ENCODE peak calls at places on chromosome 19, in eight cellular contexts. One of them, this sample, is unnamed.

GRCh38 chr19:7970716-7971448 is 27.4 kb upstream of the TIMM44 start:
- DNase-seq in ovary: no peak
- DNase-seq in heart right ventricle: no peak
- DNase-seq in tibial nerve: peak; percentile 23
- DNase-seq in WERI-Rb-1: peak; percentile 60
- DNase-seq in lung: no peak
- DNase-seq in coronary artery: no peak
- DNase-seq in choroid plexus epithelial cell: peak; percentile 58
- DNase-seq in this sample: peak; percentile 51

GRCh38 chr19:12331211-12331941 is 2.1 kb downstream of the ZNF563 start:
- DNase-seq in ovary: no peak
- DNase-seq in heart right ventricle: no peak
- DNase-seq in tibial nerve: no peak
- DNase-seq in WERI-Rb-1: peak; percentile 22
- DNase-seq in lung: no peak
- DNase-seq in coronary artery: no peak
- DNase-seq in choroid plexus epithelial cell: no peak
- DNase-seq in this sample: peak; percentile 57

GRCh38 chr19:38975214-38975860 is at the start of gene FBXO17:
- DNase-seq in ovary: peak; percentile 68
- DNase-seq in heart right ventricle: peak; percentile 61
- DNase-seq in tibial nerve: peak; percentile 34
- DNase-seq in WERI-Rb-1: peak; percentile 77
- DNase-seq in lung: peak; percentile 32
- DNase-seq in coronary artery: peak; percentile 75
- DNase-seq in choroid plexus epithelial cell: peak; percentile 63
- DNase-seq in this sample: peak; percentile 75

GRCh38 chr19:39054091-39054470 is 21.7 kb upstream of the FBXO27 start:
- DNase-seq in ovary: no peak
- DNase-seq in heart right ventricle: no peak
- DNase-seq in tibial nerve: no peak
- DNase-seq in WERI-Rb-1: no peak
- DNase-seq in lung: no peak
- DNase-seq in coronary artery: no peak
- DNase-seq in choroid plexus epithelial cell: no peak
- DNase-seq in this sample: no peak

GRCh38 chr19:55256562-55257460 is 2.0 kb downstream of the PPP6R1 start:
- DNase-seq in ovary: no peak
- DNase-seq in heart right ventricle: no peak
- DNase-seq in tibial nerve: no peak
- DNase-seq in WERI-Rb-1: no peak
- DNase-seq in lung: no peak
- DNase-seq in coronary artery: no peak
- DNase-seq in choroid plexus epithelial cell: peak; percentile 13
- DNase-seq in this sample: no peak

GRCh38 chr19:51830263-51830662 is 35.3 kb downstream of the FPR3 start:
- DNase-seq in ovary: no peak
- DNase-seq in heart right ventricle: no peak
- DNase-seq in tibial nerve: no peak
- DNase-seq in WERI-Rb-1: no peak
- DNase-seq in lung: no peak
- DNase-seq in coronary artery: no peak
- DNase-seq in choroid plexus epithelial cell: peak; percentile 34
- DNase-seq in this sample: no peak

GRCh38 chr19:2411709-2412108 is 15.7 kb downstream of the TIMM13 start:
- DNase-seq in ovary: no peak
- DNase-seq in heart right ventricle: no peak
- DNase-seq in tibial nerve: no peak
- DNase-seq in WERI-Rb-1: no peak
- DNase-seq in lung: no peak
- DNase-seq in coronary artery: no peak
- DNase-seq in choroid plexus epithelial cell: no peak
- DNase-seq in this sample: no peak

GRCh38 chr19:15550847-15551182 is 42.5 kb downstream of the CYP4F22 start:
- DNase-seq in ovary: no peak
- DNase-seq in heart right ventricle: no peak
- DNase-seq in tibial nerve: no peak
- DNase-seq in WERI-Rb-1: no peak
- DNase-seq in lung: no peak
- DNase-seq in coronary artery: no peak
- DNase-seq in choroid plexus epithelial cell: no peak
- DNase-seq in this sample: no peak

GRCh38 chr19:1862424-1863307 is 713 bp downstream of the KLF16 start:
- DNase-seq in ovary: peak; percentile 73
- DNase-seq in heart right ventricle: peak; percentile 61
- DNase-seq in tibial nerve: no peak
- DNase-seq in WERI-Rb-1: no peak
- DNase-seq in lung: no peak
- DNase-seq in coronary artery: peak; percentile 79
- DNase-seq in choroid plexus epithelial cell: no peak
- DNase-seq in this sample: peak; percentile 57

GRCh38 chr19:32653626-32653968 is 21.4 kb downstream of the ANKRD27 start:
- DNase-seq in ovary: no peak
- DNase-seq in heart right ventricle: no peak
- DNase-seq in tibial nerve: no peak
- DNase-seq in WERI-Rb-1: no peak
- DNase-seq in lung: no peak
- DNase-seq in coronary artery: no peak
- DNase-seq in choroid plexus epithelial cell: no peak
- DNase-seq in this sample: no peak

GRCh38 chr19:48925240-48925843 is 8.2 kb upstream of the DHDH start:
- DNase-seq in ovary: no peak
- DNase-seq in heart right ventricle: no peak
- DNase-seq in tibial nerve: no peak
- DNase-seq in WERI-Rb-1: peak; percentile 47
- DNase-seq in lung: peak; percentile 30
- DNase-seq in coronary artery: no peak
- DNase-seq in choroid plexus epithelial cell: peak; percentile 13
- DNase-seq in this sample: no peak

GRCh38 chr19:30393729-30394480 is 21.7 kb downstream of the ZNF536 start:
- DNase-seq in ovary: no peak
- DNase-seq in heart right ventricle: no peak
- DNase-seq in tibial nerve: no peak
- DNase-seq in WERI-Rb-1: no peak
- DNase-seq in lung: no peak
- DNase-seq in coronary artery: no peak
- DNase-seq in choroid plexus epithelial cell: no peak
- DNase-seq in this sample: no peak

GRCh38 chr19:16013851-16014840 is 62.1 kb upstream of the TPM4 start:
- DNase-seq in ovary: no peak
- DNase-seq in heart right ventricle: no peak
- DNase-seq in tibial nerve: no peak
- DNase-seq in WERI-Rb-1: no peak
- DNase-seq in lung: no peak
- DNase-seq in coronary artery: no peak
- DNase-seq in choroid plexus epithelial cell: no peak
- DNase-seq in this sample: no peak

GRCh38 chr19:572891-573825 is 762 bp downstream of the BSG start:
- DNase-seq in ovary: peak; percentile 81
- DNase-seq in heart right ventricle: peak; percentile 53
- DNase-seq in tibial nerve: no peak
- DNase-seq in WERI-Rb-1: peak; percentile 81
- DNase-seq in lung: peak; percentile 52
- DNase-seq in coronary artery: no peak
- DNase-seq in choroid plexus epithelial cell: peak; percentile 65
- DNase-seq in this sample: peak; percentile 41

GRCh38 chr19:571127-571974 is 1.0 kb upstream of the BSG start:
- DNase-seq in ovary: no peak
- DNase-seq in heart right ventricle: no peak
- DNase-seq in tibial nerve: no peak
- DNase-seq in WERI-Rb-1: peak; percentile 85
- DNase-seq in lung: peak; percentile 60
- DNase-seq in coronary artery: no peak
- DNase-seq in choroid plexus epithelial cell: peak; percentile 47
- DNase-seq in this sample: peak; percentile 88

GRCh38 chr19:570315-570714 is 2.1 kb upstream of the BSG start:
- DNase-seq in ovary: no peak
- DNase-seq in heart right ventricle: no peak
- DNase-seq in tibial nerve: no peak
- DNase-seq in WERI-Rb-1: no peak
- DNase-seq in lung: no peak
- DNase-seq in coronary artery: no peak
- DNase-seq in choroid plexus epithelial cell: no peak
- DNase-seq in this sample: no peak

GRCh38 chr19:574658-575526 is 2.5 kb downstream of the BSG start:
- DNase-seq in ovary: peak; percentile 56
- DNase-seq in heart right ventricle: peak; percentile 69
- DNase-seq in tibial nerve: no peak
- DNase-seq in WERI-Rb-1: no peak
- DNase-seq in lung: no peak
- DNase-seq in coronary artery: no peak
- DNase-seq in choroid plexus epithelial cell: peak; percentile 76
- DNase-seq in this sample: no peak

DNA sequence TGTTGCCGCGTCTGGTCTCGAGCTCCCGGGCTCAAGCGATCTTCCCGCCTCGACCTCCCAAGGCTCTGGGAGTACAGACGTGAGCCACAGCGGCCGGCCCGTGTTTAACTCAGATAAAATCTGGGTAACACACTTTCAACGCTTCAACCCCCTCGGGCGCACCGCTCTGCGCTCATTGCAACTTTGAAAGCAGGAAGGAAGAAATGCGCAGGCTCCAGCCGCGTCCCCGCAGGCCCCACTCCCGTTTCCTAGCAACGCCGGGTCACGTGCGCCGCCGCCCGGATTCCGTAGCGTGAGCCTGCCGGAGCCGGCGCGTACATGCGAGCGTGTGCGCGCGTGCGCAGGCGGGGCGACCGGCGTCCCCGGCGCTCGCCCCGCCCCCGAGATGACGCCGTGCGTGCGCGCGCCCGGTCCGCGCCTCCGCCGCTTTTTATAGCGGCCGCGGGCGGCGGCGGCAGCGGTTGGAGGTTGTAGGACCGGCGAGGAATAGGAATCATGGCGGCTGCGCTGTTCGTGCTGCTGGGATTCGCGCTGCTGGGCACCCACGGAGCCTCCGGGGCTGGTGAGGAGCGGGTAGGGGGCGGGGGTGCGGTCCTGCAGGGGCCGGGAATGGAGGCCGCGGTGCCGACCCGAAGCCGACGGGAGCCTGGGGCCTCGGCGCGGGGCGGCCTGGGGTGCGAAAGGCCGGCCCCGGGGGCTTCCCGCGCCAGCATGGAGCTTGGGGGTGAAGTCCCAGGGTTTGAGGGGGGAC is at the start of gene BSG:
- DNase-seq in ovary: peak; percentile 98
- DNase-seq in heart right ventricle: peak; percentile 98
- DNase-seq in tibial nerve: peak; percentile 97
- DNase-seq in WERI-Rb-1: peak; percentile 98
- DNase-seq in lung: peak; percentile 99
- DNase-seq in coronary artery: peak; percentile 98
- DNase-seq in choroid plexus epithelial cell: peak; percentile 98
- DNase-seq in this sample: peak; percentile 97
- H3K4me3 ChIP-seq in ovary: peak within 1 kb of the TSS; percentile 97
- H3K4me3 ChIP-seq in heart right ventricle: peak within 1 kb of the TSS; percentile 89
- H3K4me3 ChIP-seq in tibial nerve: peak within 1 kb of the TSS; percentile 86
- H3K4me3 ChIP-seq in WERI-Rb-1: peak within 1 kb of the TSS; percentile 79
- H3K4me3 ChIP-seq in lung: peak within 1 kb of the TSS; percentile 92
- H3K4me3 ChIP-seq in coronary artery: peak within 1 kb of the TSS; percentile 83
- H3K4me3 ChIP-seq in choroid plexus epithelial cell: peak within 1 kb of the TSS; percentile 72
- H3K4me3 ChIP-seq in this sample: peak within 1 kb of the TSS; percentile 65

GRCh38 chr19:3969435-3970312 is 1.2 kb downstream of the DAPK3 start:
- DNase-seq in ovary: peak; percentile 42
- DNase-seq in heart right ventricle: no peak
- DNase-seq in tibial nerve: no peak
- DNase-seq in WERI-Rb-1: no peak
- DNase-seq in lung: no peak
- DNase-seq in coronary artery: no peak
- DNase-seq in choroid plexus epithelial cell: peak; percentile 82
- DNase-seq in this sample: peak; percentile 58
- TF ChIP-seq CTCF in ovary: no peak
- TF ChIP-seq CTCF in heart right ventricle: no peak
- TF ChIP-seq CTCF in tibial nerve: no peak
- TF ChIP-seq CTCF in WERI-Rb-1: peak; percentile 29
- TF ChIP-seq CTCF in lung: no peak
- TF ChIP-seq CTCF in coronary artery: no peak
- TF ChIP-seq CTCF in choroid plexus epithelial cell: peak; percentile 35
- TF ChIP-seq CTCF in this sample: no peak

GRCh38 chr19:46487802-46488445 is 7.7 kb downstream of the PNMA8B start:
- DNase-seq in ovary: peak; percentile 84
- DNase-seq in heart right ventricle: peak; percentile 82
- DNase-seq in tibial nerve: peak; percentile 80
- DNase-seq in WERI-Rb-1: peak; percentile 70
- DNase-seq in lung: peak; percentile 75
- DNase-seq in coronary artery: peak; percentile 85
- DNase-seq in choroid plexus epithelial cell: peak; percentile 71
- DNase-seq in this sample: peak; percentile 86
- H3K4me3 ChIP-seq in ovary: peak overlapping the region; percentile 27
- H3K4me3 ChIP-seq in heart right ventricle: peak overlapping the region; percentile 49
- H3K4me3 ChIP-seq in tibial nerve: no peak overlapping the region
- H3K4me3 ChIP-seq in WERI-Rb-1: peak overlapping the region; percentile 32
- H3K4me3 ChIP-seq in lung: no peak overlapping the region
- H3K4me3 ChIP-seq in coronary artery: peak overlapping the region; percentile 65
- H3K4me3 ChIP-seq in choroid plexus epithelial cell: peak overlapping the region; percentile 52
- H3K4me3 ChIP-seq in this sample: peak overlapping the region; percentile 22

GRCh38 chr19:50384685-50385535 is 763 bp downstream of the POLD1 start:
- DNase-seq in ovary: no peak
- DNase-seq in heart right ventricle: no peak
- DNase-seq in tibial nerve: no peak
- DNase-seq in WERI-Rb-1: no peak
- DNase-seq in lung: no peak
- DNase-seq in coronary artery: no peak
- DNase-seq in choroid plexus epithelial cell: peak; percentile 52
- DNase-seq in this sample: no peak
- TF ChIP-seq CTCF in ovary: no peak
- TF ChIP-seq CTCF in heart right ventricle: no peak
- TF ChIP-seq CTCF in tibial nerve: no peak
- TF ChIP-seq CTCF in WERI-Rb-1: no peak
- TF ChIP-seq CTCF in lung: no peak
- TF ChIP-seq CTCF in coronary artery: no peak
- TF ChIP-seq CTCF in choroid plexus epithelial cell: no peak
- TF ChIP-seq CTCF in this sample: no peak

This sample was measured in Caco-2.